ENCODE peak calls at places on chromosome 1, in four cellular contexts. One of them, this sample, is unnamed.

GRCh38 chr1:89563957-89564604 is 39.5 kb downstream of the LRRC8B start:
- DNase-seq in epithelial cell of prostate: no peak
- DNase-seq in stimulated activated CD4-positive, alpha-beta T cell treated with anti-CD3 and anti-CD28 coated beads, TNF-alpha, amount 100 ng/mL, for 24 hours: no peak
- DNase-seq in omental fat pad: no peak
- DNase-seq in this sample: no peak

GRCh38 chr1:116951175-116951935 is 41.6 kb downstream of the PTGFRN start:
- DNase-seq in omental fat pad: no peak
- DNase-seq in stimulated activated CD4-positive, alpha-beta T cell treated with anti-CD3 and anti-CD28 coated beads, TNF-alpha, amount 100 ng/mL, for 24 hours: no peak
- DNase-seq in epithelial cell of prostate: peak; percentile 18
- DNase-seq in this sample: no peak

GRCh38 chr1:172719694-172720138 is 60.8 kb downstream of the FASLG start:
- DNase-seq in omental fat pad: no peak
- DNase-seq in stimulated activated CD4-positive, alpha-beta T cell treated with anti-CD3 and anti-CD28 coated beads, TNF-alpha, amount 100 ng/mL, for 24 hours: no peak
- DNase-seq in epithelial cell of prostate: no peak
- DNase-seq in this sample: no peak

GRCh38 chr1:64864018-64864945 is 102.1 kb downstream of the JAK1 start:
- DNase-seq in omental fat pad: no peak
- DNase-seq in epithelial cell of prostate: peak; percentile 34
- DNase-seq in stimulated activated CD4-positive, alpha-beta T cell treated with anti-CD3 and anti-CD28 coated beads, TNF-alpha, amount 100 ng/mL, for 24 hours: peak; percentile 14
- DNase-seq in this sample: no peak

GRCh38 chr1:88800382-88801051 is 90.8 kb downstream of the GTF2B start:
- DNase-seq in stimulated activated CD4-positive, alpha-beta T cell treated with anti-CD3 and anti-CD28 coated beads, TNF-alpha, amount 100 ng/mL, for 24 hours: peak; percentile 2
- DNase-seq in omental fat pad: no peak
- DNase-seq in epithelial cell of prostate: no peak
- DNase-seq in this sample: no peak

GRCh38 chr1:85818371-85818770 is 110.1 kb upstream of the ZNHIT6 start:
- DNase-seq in omental fat pad: no peak
- DNase-seq in epithelial cell of prostate: no peak
- DNase-seq in stimulated activated CD4-positive, alpha-beta T cell treated with anti-CD3 and anti-CD28 coated beads, TNF-alpha, amount 100 ng/mL, for 24 hours: no peak
- DNase-seq in this sample: no peak

GRCh38 chr1:234559917-234560676 is 49.9 kb downstream of the IRF2BP2 start:
- DNase-seq in omental fat pad: no peak
- DNase-seq in stimulated activated CD4-positive, alpha-beta T cell treated with anti-CD3 and anti-CD28 coated beads, TNF-alpha, amount 100 ng/mL, for 24 hours: no peak
- DNase-seq in epithelial cell of prostate: no peak
- DNase-seq in this sample: no peak

GRCh38 chr1:174931214-174931613 is 68.5 kb upstream of the CACYBP start:
- DNase-seq in epithelial cell of prostate: no peak
- DNase-seq in stimulated activated CD4-positive, alpha-beta T cell treated with anti-CD3 and anti-CD28 coated beads, TNF-alpha, amount 100 ng/mL, for 24 hours: no peak
- DNase-seq in omental fat pad: no peak
- DNase-seq in this sample: no peak

GRCh38 chr1:66809245-66809644 is 8.2 kb upstream of the INSL5 start:
- DNase-seq in epithelial cell of prostate: no peak
- DNase-seq in stimulated activated CD4-positive, alpha-beta T cell treated with anti-CD3 and anti-CD28 coated beads, TNF-alpha, amount 100 ng/mL, for 24 hours: no peak
- DNase-seq in omental fat pad: no peak
- DNase-seq in this sample: no peak

GRCh38 chr1:150061632-150062101 is 5.9 kb upstream of the VPS45 start:
- DNase-seq in stimulated activated CD4-positive, alpha-beta T cell treated with anti-CD3 and anti-CD28 coated beads, TNF-alpha, amount 100 ng/mL, for 24 hours: no peak
- DNase-seq in epithelial cell of prostate: peak; percentile 61
- DNase-seq in omental fat pad: no peak
- DNase-seq in this sample: no peak

GRCh38 chr1:92362970-92363369 is 64.1 kb downstream of the RPAP2 start:
- DNase-seq in stimulated activated CD4-positive, alpha-beta T cell treated with anti-CD3 and anti-CD28 coated beads, TNF-alpha, amount 100 ng/mL, for 24 hours: no peak
- DNase-seq in epithelial cell of prostate: no peak
- DNase-seq in omental fat pad: no peak
- DNase-seq in this sample: no peak

GRCh38 chr1:68953316-68953715 is 456.4 kb upstream of the DEPDC1 start:
- DNase-seq in stimulated activated CD4-positive, alpha-beta T cell treated with anti-CD3 and anti-CD28 coated beads, TNF-alpha, amount 100 ng/mL, for 24 hours: no peak
- DNase-seq in omental fat pad: no peak
- DNase-seq in epithelial cell of prostate: no peak
- DNase-seq in this sample: no peak

GRCh38 chr1:55636691-55637090 is 421.5 kb upstream of the USP24 start:
- DNase-seq in omental fat pad: no peak
- DNase-seq in stimulated activated CD4-positive, alpha-beta T cell treated with anti-CD3 and anti-CD28 coated beads, TNF-alpha, amount 100 ng/mL, for 24 hours: no peak
- DNase-seq in epithelial cell of prostate: no peak
- DNase-seq in this sample: no peak

GRCh38 chr1:215273838-215274516 is 191.4 kb downstream of the KCNK2 start:
- DNase-seq in epithelial cell of prostate: peak; percentile 3
- DNase-seq in omental fat pad: no peak
- DNase-seq in stimulated activated CD4-positive, alpha-beta T cell treated with anti-CD3 and anti-CD28 coated beads, TNF-alpha, amount 100 ng/mL, for 24 hours: no peak
- DNase-seq in this sample: no peak

GRCh38 chr1:37914719-37915483 is 32.0 kb downstream of the INPP5B start:
- DNase-seq in stimulated activated CD4-positive, alpha-beta T cell treated with anti-CD3 and anti-CD28 coated beads, TNF-alpha, amount 100 ng/mL, for 24 hours: no peak
- DNase-seq in omental fat pad: no peak
- DNase-seq in epithelial cell of prostate: no peak
- DNase-seq in this sample: no peak

GRCh38 chr1:165857046-165857801 is 29.8 kb downstream of the UCK2 start:
- DNase-seq in stimulated activated CD4-positive, alpha-beta T cell treated with anti-CD3 and anti-CD28 coated beads, TNF-alpha, amount 100 ng/mL, for 24 hours: no peak
- DNase-seq in epithelial cell of prostate: no peak
- DNase-seq in omental fat pad: no peak
- DNase-seq in this sample: no peak

GRCh38 chr1:53255031-53255430 is 16.7 kb upstream of the MAGOH start:
- DNase-seq in stimulated activated CD4-positive, alpha-beta T cell treated with anti-CD3 and anti-CD28 coated beads, TNF-alpha, amount 100 ng/mL, for 24 hours: no peak
- DNase-seq in omental fat pad: no peak
- DNase-seq in epithelial cell of prostate: no peak
- DNase-seq in this sample: no peak

GRCh38 chr1:28766532-28767183 is 29.9 kb downstream of the YTHDF2 start:
- DNase-seq in stimulated activated CD4-positive, alpha-beta T cell treated with anti-CD3 and anti-CD28 coated beads, TNF-alpha, amount 100 ng/mL, for 24 hours: no peak
- DNase-seq in omental fat pad: no peak
- DNase-seq in epithelial cell of prostate: no peak
- DNase-seq in this sample: no peak

GRCh38 chr1:7279753-7280150 is 491.3 kb upstream of the VAMP3 start:
- DNase-seq in stimulated activated CD4-positive, alpha-beta T cell treated with anti-CD3 and anti-CD28 coated beads, TNF-alpha, amount 100 ng/mL, for 24 hours: no peak
- DNase-seq in omental fat pad: no peak
- DNase-seq in epithelial cell of prostate: no peak
- DNase-seq in this sample: no peak

GRCh38 chr1:113147073-113147625 is 74.2 kb downstream of the LRIG2 start:
- DNase-seq in epithelial cell of prostate: no peak
- DNase-seq in stimulated activated CD4-positive, alpha-beta T cell treated with anti-CD3 and anti-CD28 coated beads, TNF-alpha, amount 100 ng/mL, for 24 hours: no peak
- DNase-seq in omental fat pad: no peak
- DNase-seq in this sample: no peak

GRCh38 chr1:26190373-26190987 is at the start of gene CATSPER4:
- DNase-seq in epithelial cell of prostate: no peak
- DNase-seq in stimulated activated CD4-positive, alpha-beta T cell treated with anti-CD3 and anti-CD28 coated beads, TNF-alpha, amount 100 ng/mL, for 24 hours: no peak
- DNase-seq in omental fat pad: no peak
- DNase-seq in this sample: no peak

GRCh38 chr1:211343607-211344334 is 17.1 kb downstream of the TRAF5 start:
- DNase-seq in stimulated activated CD4-positive, alpha-beta T cell treated with anti-CD3 and anti-CD28 coated beads, TNF-alpha, amount 100 ng/mL, for 24 hours: no peak
- DNase-seq in epithelial cell of prostate: no peak
- DNase-seq in omental fat pad: no peak
- DNase-seq in this sample: no peak

GRCh38 chr1:31376374-31377134 is 3.7 kb upstream of the FABP3 start:
- DNase-seq in omental fat pad: no peak
- DNase-seq in stimulated activated CD4-positive, alpha-beta T cell treated with anti-CD3 and anti-CD28 coated beads, TNF-alpha, amount 100 ng/mL, for 24 hours: no peak
- DNase-seq in epithelial cell of prostate: no peak
- DNase-seq in this sample: peak; percentile 78

GRCh38 chr1:211259596-211260126 is 495 bp downstream of the RCOR3 start:
- DNase-seq in epithelial cell of prostate: no peak
- DNase-seq in omental fat pad: no peak
- DNase-seq in stimulated activated CD4-positive, alpha-beta T cell treated with anti-CD3 and anti-CD28 coated beads, TNF-alpha, amount 100 ng/mL, for 24 hours: peak; percentile 51
- DNase-seq in this sample: no peak

GRCh38 chr1:72371259-72372035 is 89.1 kb upstream of the NEGR1 start:
- DNase-seq in epithelial cell of prostate: no peak
- DNase-seq in stimulated activated CD4-positive, alpha-beta T cell treated with anti-CD3 and anti-CD28 coated beads, TNF-alpha, amount 100 ng/mL, for 24 hours: no peak
- DNase-seq in omental fat pad: no peak
- DNase-seq in this sample: no peak

GRCh38 chr1:37471345-37472231 is 2.8 kb upstream of the ZC3H12A start:
- DNase-seq in omental fat pad: no peak
- DNase-seq in epithelial cell of prostate: no peak
- DNase-seq in stimulated activated CD4-positive, alpha-beta T cell treated with anti-CD3 and anti-CD28 coated beads, TNF-alpha, amount 100 ng/mL, for 24 hours: no peak
- DNase-seq in this sample: peak; percentile 78

GRCh38 chr1:45409243-45409642 is 69.0 kb upstream of the MUTYH start:
- DNase-seq in stimulated activated CD4-positive, alpha-beta T cell treated with anti-CD3 and anti-CD28 coated beads, TNF-alpha, amount 100 ng/mL, for 24 hours: no peak
- DNase-seq in epithelial cell of prostate: no peak
- DNase-seq in omental fat pad: no peak
- DNase-seq in this sample: no peak

GRCh38 chr1:160367934-160368923 is 1.4 kb downstream of the NHLH1 start:
- DNase-seq in omental fat pad: no peak
- DNase-seq in stimulated activated CD4-positive, alpha-beta T cell treated with anti-CD3 and anti-CD28 coated beads, TNF-alpha, amount 100 ng/mL, for 24 hours: no peak
- DNase-seq in epithelial cell of prostate: no peak
- DNase-seq in this sample: no peak

GRCh38 chr1:23449918-23450317 is 25.4 kb upstream of the TCEA3 start:
- DNase-seq in epithelial cell of prostate: no peak
- DNase-seq in omental fat pad: no peak
- DNase-seq in stimulated activated CD4-positive, alpha-beta T cell treated with anti-CD3 and anti-CD28 coated beads, TNF-alpha, amount 100 ng/mL, for 24 hours: no peak
- DNase-seq in this sample: no peak

GRCh38 chr1:36023098-36023769 is 60.7 kb upstream of the TEKT2 start:
- DNase-seq in omental fat pad: no peak
- DNase-seq in epithelial cell of prostate: peak; percentile 36
- DNase-seq in stimulated activated CD4-positive, alpha-beta T cell treated with anti-CD3 and anti-CD28 coated beads, TNF-alpha, amount 100 ng/mL, for 24 hours: no peak
- DNase-seq in this sample: no peak

This sample was measured in keratinocyte.